ENCODE peak calls at places on chromosome 10, in six cellular contexts. R, B, I, U, L and K are unnamed samples.

GRCh38 chr10:71124921-71125748 is 87.2 kb upstream of the UNC5B start:
- DNase-seq in R (no peak), B (no peak), I (no peak), U (peak), L (no peak), K (no peak)

GRCh38 chr10:101041252-101041761 is 10.3 kb downstream of the SFXN3 start:
- DNase-seq in R (peak), B (peak), I (peak), U (peak), L (peak), K (peak)

GRCh38 chr10:84214612-84215235 is 10.6 kb downstream of the LRIT2 start:
- DNase-seq in R (peak), B (no peak), I (peak), U (peak), L (peak), K (peak)

GRCh38 chr10:60387531-60387930 is 2.1 kb downstream of the ANK3 start:
- DNase-seq in R (no peak), B (no peak), I (no peak), U (no peak), L (no peak), K (no peak)

GRCh38 chr10:70753026-70753663 is 32.0 kb downstream of the TBATA start:
- DNase-seq in R (no peak), B (no peak), I (no peak), U (no peak), L (peak), K (no peak)

GRCh38 chr10:24618401-24618800 is 105.3 kb downstream of the ARHGAP21 start:
- DNase-seq in R (no peak), B (no peak), I (no peak), U (no peak), L (no peak), K (peak)

GRCh38 chr10:88395677-88396076 is 187.4 kb downstream of the RNLS start:
- DNase-seq in R (no peak), B (no peak), I (no peak), U (no peak), L (no peak), K (no peak)

GRCh38 chr10:62817120-62817762 is 1.1 kb upstream of the EGR2 start:
- DNase-seq in R (peak), B (no peak), I (no peak), U (peak), L (peak), K (peak)

GRCh38 chr10:12181065-12181775 is 14.5 kb downstream of the NUDT5 start:
- DNase-seq in R (no peak), B (no peak), I (no peak), U (no peak), L (peak), K (no peak)

GRCh38 chr10:123027861-123028260 is 19.1 kb downstream of the ACADSB start:
- DNase-seq in R (no peak), B (no peak), I (no peak), U (no peak), L (no peak), K (no peak)

GRCh38 chr10:12351447-12351846 is 2.1 kb downstream of the CAMK1D start:
- DNase-seq in R (no peak), B (no peak), I (no peak), U (no peak), L (no peak), K (no peak)

GRCh38 chr10:80394358-80394916 is 13.9 kb upstream of the PRXL2A start:
- DNase-seq in R (no peak), B (no peak), I (no peak), U (no peak), L (no peak), K (no peak)

GRCh38 chr10:44284198-44285084 is 100.5 kb downstream of the CXCL12 start:
- DNase-seq in R (no peak), B (no peak), I (no peak), U (no peak), L (no peak), K (no peak)

GRCh38 chr10:110642980-110643655 is 1.0 kb upstream of the RBM20 start:
- DNase-seq in R (no peak), B (no peak), I (no peak), U (no peak), L (no peak), K (peak)

GRCh38 chr10:43863859-43864591 is 215.3 kb upstream of the ZNF32 start:
- DNase-seq in R (no peak), B (no peak), I (no peak), U (no peak), L (no peak), K (no peak)

GRCh38 chr10:17781856-17782255 is 27.3 kb upstream of the MRC1 start:
- DNase-seq in R (no peak), B (no peak), I (no peak), U (no peak), L (no peak), K (peak)

GRCh38 chr10:129192344-129193128 is 274.5 kb upstream of the MGMT start:
- DNase-seq in R (no peak), B (no peak), I (no peak), U (no peak), L (no peak), K (no peak)

GRCh38 chr10:13943735-13944398 is 357.1 kb downstream of the PRPF18 start:
- DNase-seq in R (no peak), B (no peak), I (no peak), U (no peak), L (no peak), K (peak)

GRCh38 chr10:132605390-132605789 is 67.8 kb downstream of the INPP5A start:
- DNase-seq in R (no peak), B (no peak), I (no peak), U (no peak), L (no peak), K (no peak)

GRCh38 chr10:97020452-97021400 is 165.0 kb downstream of the SLIT1 start:
- DNase-seq in R (no peak), B (no peak), I (no peak), U (no peak), L (no peak), K (no peak)

GRCh38 chr10:6382081-6382480 is 179.3 kb downstream of the PFKFB3 start:
- DNase-seq in R (no peak), B (no peak), I (no peak), U (no peak), L (no peak), K (no peak)

GRCh38 chr10:131452926-131453771 is 141.6 kb upstream of the TCERG1L start:
- DNase-seq in R (no peak), B (no peak), I (no peak), U (no peak), L (no peak), K (peak)

GRCh38 chr10:54869022-54869421 is 68.0 kb upstream of the PCDH15 start:
- DNase-seq in R (no peak), B (no peak), I (no peak), U (no peak), L (no peak), K (no peak)

GRCh38 chr10:45487738-45488137 is 113.7 kb downstream of the ALOX5 start:
- DNase-seq in R (no peak), B (no peak), I (no peak), U (no peak), L (no peak), K (no peak)

GRCh38 chr10:31599626-31600504 is 280.8 kb downstream of the ZEB1 start:
- DNase-seq in R (no peak), B (no peak), I (no peak), U (no peak), L (peak), K (no peak)

GRCh38 chr10:86267286-86268195 is 99.1 kb downstream of the GRID1 start:
- DNase-seq in R (peak), B (no peak), I (no peak), U (no peak), L (no peak), K (no peak)

GRCh38 chr10:44008270-44008916 is 359.7 kb upstream of the ZNF32 start:
- DNase-seq in R (no peak), B (peak), I (no peak), U (no peak), L (no peak), K (no peak)

GRCh38 chr10:21518629-21519321 is 6.7 kb downstream of the SKIDA1 start:
- DNase-seq in R (no peak), B (no peak), I (no peak), U (no peak), L (no peak), K (no peak)

GRCh38 chr10:44864042-44864436 is 47.1 kb upstream of the TMEM72 start:
- DNase-seq in R (no peak), B (no peak), I (no peak), U (no peak), L (no peak), K (peak)

GRCh38 chr10:107444443-107444842 is 279.9 kb upstream of the SORCS1 start:
- DNase-seq in R (no peak), B (no peak), I (no peak), U (no peak), L (no peak), K (no peak)

GRCh38 chr10:58791137-58791536 is 278.5 kb downstream of the BICC1 start:
- DNase-seq in R (no peak), B (no peak), I (no peak), U (no peak), L (no peak), K (no peak)

GRCh38 chr10:117552156-117552620 is 9.6 kb downstream of the EMX2 start:
- DNase-seq in R (no peak), B (no peak), I (no peak), U (no peak), L (no peak), K (peak)

GRCh38 chr10:117554371-117554770 is 11.8 kb downstream of the EMX2 start:
- DNase-seq in R (no peak), B (no peak), I (no peak), U (no peak), L (no peak), K (no peak)

GRCh38 chr10:117552759-117553158 is 10.2 kb downstream of the EMX2 start:
- DNase-seq in R (no peak), B (no peak), I (no peak), U (no peak), L (no peak), K (no peak)

GRCh38 chr10:117553815-117554172 is 11.2 kb downstream of the EMX2 start:
- DNase-seq in R (no peak), B (no peak), I (no peak), U (no peak), L (no peak), K (no peak)

GRCh38 chr10:117553171-117553814 is 10.7 kb downstream of the EMX2 start:
- DNase-seq in R (no peak), B (no peak), I (no peak), U (no peak), L (no peak), K (peak)
- TF ChIP-seq REST in R (no peak), B (no peak), I (no peak), U (no peak), L (no peak), K (no peak)

GRCh38 chr10:113058175-113058961 is 108.3 kb downstream of the TCF7L2 start:
- DNase-seq in R (peak), B (no peak), I (no peak), U (no peak), L (no peak), K (peak)

GRCh38 chr10:113056030-113056429 is 106.0 kb downstream of the TCF7L2 start:
- DNase-seq in R (no peak), B (no peak), I (no peak), U (no peak), L (no peak), K (no peak)

GRCh38 chr10:113055458-113055857 is 105.4 kb downstream of the TCF7L2 start:
- DNase-seq in R (no peak), B (no peak), I (no peak), U (no peak), L (no peak), K (no peak)

GRCh38 chr10:113059001-113059780 is 109.1 kb downstream of the TCF7L2 start:
- DNase-seq in R (peak), B (no peak), I (no peak), U (no peak), L (no peak), K (no peak)

DNA sequence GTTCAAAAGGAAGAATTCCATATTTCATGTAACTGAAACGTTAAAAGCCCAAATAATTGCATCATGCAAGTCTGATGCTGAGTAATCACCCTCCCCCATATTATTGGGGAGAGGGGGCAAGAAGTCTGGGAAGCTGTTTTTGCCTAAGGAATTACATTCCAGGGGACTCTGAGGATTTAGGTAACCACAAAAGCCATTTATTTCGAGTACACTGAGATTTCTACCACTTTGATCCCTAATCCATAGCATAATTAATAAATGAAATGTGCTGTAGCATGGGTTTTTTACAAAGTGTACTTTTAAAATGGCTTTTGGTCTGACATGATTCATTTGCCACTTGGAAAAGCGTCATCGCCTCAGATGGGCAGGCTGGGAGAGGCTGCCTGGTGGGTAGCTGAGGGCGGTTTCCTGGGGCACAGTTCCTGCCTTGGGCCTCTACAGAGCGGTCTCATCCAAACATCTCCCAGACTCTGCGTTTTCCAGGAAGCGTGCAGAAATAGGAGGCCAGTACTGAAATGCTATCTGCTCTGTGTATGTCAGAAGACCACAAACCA is 106.5 kb downstream of the TCF7L2 start:
- DNase-seq in R (no peak), B (no peak), I (no peak), U (no peak), L (no peak), K (no peak)
- TF ChIP-seq REST in R (peak), B (no peak), I (no peak), U (no peak), L (no peak), K (no peak)

DNA sequence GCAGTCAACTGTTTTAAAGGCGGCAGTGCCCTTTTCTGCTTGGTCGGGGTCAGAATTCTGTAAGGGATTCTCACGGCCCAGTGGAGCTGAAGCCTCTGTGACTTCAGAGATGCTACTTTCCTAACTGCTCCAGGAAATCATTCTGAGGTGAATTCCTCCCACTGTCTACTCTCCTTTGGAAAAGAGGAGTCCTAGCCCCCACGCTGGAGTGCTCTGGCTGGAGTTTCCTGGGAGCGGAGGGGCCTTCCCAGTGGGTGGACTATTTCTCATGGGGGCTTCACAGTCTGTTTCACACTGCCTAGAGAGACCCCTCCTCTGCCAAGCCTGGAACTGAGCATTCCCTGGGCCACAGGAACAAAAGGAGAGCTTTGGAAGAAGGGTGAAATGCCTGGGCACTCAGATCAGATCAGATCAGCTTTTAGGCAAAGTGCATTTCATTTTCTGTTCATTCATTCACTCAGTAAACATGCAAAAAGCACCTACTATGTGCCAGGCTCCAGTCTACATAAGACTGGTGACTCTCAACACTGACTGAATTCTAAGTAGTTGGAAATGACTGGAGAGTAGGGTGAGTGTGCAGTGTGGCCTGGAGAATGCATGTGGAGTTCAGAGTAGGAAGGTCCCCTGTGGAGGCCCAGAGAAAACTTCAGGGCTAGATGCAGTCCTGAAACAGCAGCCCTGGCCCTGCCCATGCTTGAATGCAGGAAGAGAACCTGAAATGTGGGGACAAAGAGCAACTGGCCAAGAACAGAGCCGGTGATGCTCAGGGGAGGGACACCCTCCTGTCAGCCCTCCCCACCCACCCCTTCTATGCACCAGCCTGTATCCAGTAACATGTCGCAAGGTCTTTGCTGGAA is 12.2 kb downstream of the ZNF488 start:
- DNase-seq in R (peak), B (no peak), I (no peak), U (no peak), L (no peak), K (no peak)
- TF ChIP-seq REST in R (no peak), B (no peak), I (no peak), U (no peak), L (no peak), K (no peak)

GRCh38 chr10:33697016-33697415 is 362.5 kb upstream of the NRP1 start:
- DNase-seq in R (no peak), B (no peak), I (no peak), U (no peak), L (no peak), K (no peak)
- TF ChIP-seq REST in R (no peak), B (no peak), I (no peak), U (no peak), L (no peak), K (no peak)

GRCh38 chr10:98038333-98038732 is 7.9 kb upstream of the CRTAC1 start:
- DNase-seq in R (no peak), B (no peak), I (no peak), U (no peak), L (no peak), K (peak)
- TF ChIP-seq REST in R (no peak), B (no peak), I (no peak), U (no peak), L (no peak), K (no peak)

DNA sequence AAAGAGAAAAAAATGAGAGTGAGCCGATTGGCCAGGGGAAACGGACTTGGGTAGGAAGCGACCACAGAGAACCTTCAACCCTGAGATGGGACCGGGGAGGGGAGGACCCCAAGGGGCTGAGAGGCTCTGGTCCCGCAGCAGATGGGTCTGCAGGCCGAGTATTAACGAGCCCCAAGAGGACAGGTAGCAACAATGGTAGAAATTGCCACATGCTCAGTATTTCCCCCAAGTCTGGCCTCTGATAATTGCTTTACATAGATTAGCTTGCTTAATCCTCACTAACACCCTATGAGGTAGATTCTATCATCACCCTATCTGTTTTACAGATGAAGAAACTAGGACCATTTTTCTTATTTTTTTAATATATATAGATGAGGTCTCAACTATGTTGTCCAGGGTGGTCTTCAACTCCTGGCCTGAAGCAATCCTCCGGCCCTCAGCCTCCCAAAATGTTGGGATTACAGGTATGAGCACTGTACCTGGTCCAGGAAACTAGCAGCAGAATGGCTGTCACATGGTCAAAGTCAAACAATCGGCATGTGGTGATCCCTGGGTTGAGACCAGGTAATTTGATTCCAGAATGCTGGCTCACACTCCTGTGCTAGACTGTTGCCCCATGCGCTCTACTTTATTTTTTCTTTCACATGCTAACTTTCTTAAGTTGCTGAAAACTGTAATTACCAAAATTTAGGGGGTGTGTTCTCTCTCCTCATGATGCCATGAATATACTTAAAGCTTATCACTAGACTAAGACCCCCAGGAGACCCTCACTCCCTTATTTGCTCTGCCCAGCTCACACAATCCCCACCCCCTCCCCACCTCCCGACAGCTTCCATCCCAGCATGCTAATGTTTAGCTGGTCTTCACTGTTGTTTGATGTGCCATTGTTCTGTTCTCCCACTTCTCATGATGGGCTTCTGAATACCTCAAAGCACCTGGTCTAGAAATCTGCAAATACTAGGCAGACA is 67.9 kb upstream of the AFAP1L2 start:
- DNase-seq in R (no peak), B (no peak), I (no peak), U (no peak), L (no peak), K (peak)
- TF ChIP-seq REST in R (no peak), B (no peak), I (no peak), U (no peak), L (no peak), K (no peak)